ENCODE peak calls at places on chromosomes 13 and 19, in six cellular contexts. Y is activated T-cell treated with anti-CD3 and anti-CD28 coated beads for 1 hour; E is omental fat pad; T is ureter; V is anterior cingulate cortex; X is activated CD4-positive, CD25-positive, alpha-beta regulatory T cell. G is an unnamed sample.

GRCh38 chr19:18289471-18290066 is 8.1 kb upstream of the JUND start:
- DNase-seq in E (no peak), V (no peak), T (no peak), X (no peak), Y (no peak), G (no peak)

GRCh38 chr13:28012383-28012782 is 23.9 kb upstream of the URAD start:
- DNase-seq in X (no peak), Y (no peak), T (no peak), E (no peak), V (no peak), G (no peak)

GRCh38 chr13:46341112-46341711 is 45.8 kb downstream of the RUBCNL start:
- DNase-seq in X (no peak), Y (no peak), T (no peak), E (no peak), V (no peak), G (no peak)

GRCh38 chr19:19911150-19911549 is 10.4 kb downstream of the ZNF93 start:
- DNase-seq in X (no peak), Y (no peak), E (no peak), T (no peak), V (no peak), G (no peak)

GRCh38 chr13:91369432-91369831 is 21.9 kb downstream of the MIR17HG start:
- DNase-seq in X (no peak), Y (no peak), T (no peak), E (no peak), V (no peak), G (no peak)

GRCh38 chr19:27795369-27795768 is 1417.6 kb downstream of the UQCRFS1 start:
- DNase-seq in V (no peak), Y (no peak), E (no peak), X (no peak), T (no peak), G (no peak)

GRCh38 chr13:73168226-73168992 is 109.6 kb downstream of the KLF5 start:
- DNase-seq in T (no peak), Y (no peak), X (no peak), V (no peak), E (no peak), G (no peak)

GRCh38 chr19:36103842-36104552 is 6.9 kb upstream of the OVOL3 start:
- DNase-seq in T (no peak), V (no peak), X (no peak), Y (no peak), E (no peak), G (no peak)

GRCh38 chr13:44304433-44304725 is 69.2 kb upstream of the SERP2 start:
- DNase-seq in T (no peak), X (no peak), V (no peak), Y (no peak), E (no peak), G (no peak)

GRCh38 chr13:79723462-79724116 is 242.6 kb downstream of the NDFIP2 start:
- DNase-seq in V (peak), E (no peak), X (no peak), T (no peak), Y (no peak), G (no peak)

GRCh38 chr13:109592776-109593175 is 193.6 kb downstream of the IRS2 start:
- DNase-seq in Y (no peak), X (no peak), V (no peak), T (no peak), E (no peak), G (no peak)

GRCh38 chr19:42634409-42635232 is 39.9 kb upstream of the CEACAM8 start:
- DNase-seq in X (no peak), V (no peak), T (no peak), E (no peak), Y (no peak), G (no peak)

GRCh38 chr13:41401371-41401770 is 56.0 kb upstream of the RGCC start:
- DNase-seq in E (no peak), T (no peak), Y (no peak), V (no peak), X (no peak), G (no peak)

GRCh38 chr13:71879129-71879535 is 12.1 kb upstream of the DACH1 start:
- DNase-seq in V (no peak), E (no peak), X (no peak), T (no peak), Y (no peak), G (peak)

GRCh38 chr13:101709952-101710351 is 257.5 kb downstream of the ITGBL1 start:
- DNase-seq in T (no peak), X (no peak), V (no peak), Y (no peak), E (no peak), G (no peak)

GRCh38 chr19:5642204-5642603 is 19.3 kb downstream of the SAFB start:
- DNase-seq in Y (no peak), V (no peak), X (no peak), T (no peak), E (no peak), G (no peak)

GRCh38 chr19:11295665-11296245 is at the start of gene TSPAN16:
- DNase-seq in Y (no peak), X (no peak), V (no peak), T (no peak), E (no peak), G (no peak)

GRCh38 chr13:94712812-94713555 is 639 bp upstream of the SOX21 start:
- DNase-seq in T (no peak), Y (no peak), E (no peak), X (no peak), V (peak), G (peak)

GRCh38 chr19:13883665-13884064 is 6.7 kb downstream of the NANOS3 start:
- DNase-seq in X (no peak), T (no peak), V (no peak), Y (no peak), E (no peak), G (no peak)

GRCh38 chr19:33040994-33041827 is 23.5 kb downstream of the RHPN2 start:
- DNase-seq in E (no peak), X (no peak), Y (no peak), T (peak), V (peak), G (no peak)

GRCh38 chr13:91157273-91158014 is 190.0 kb upstream of the MIR17HG start:
- DNase-seq in E (no peak), Y (no peak), T (no peak), V (no peak), X (no peak), G (no peak)

GRCh38 chr13:40101708-40102359 is 446.4 kb downstream of the COG6 start:
- DNase-seq in T (no peak), V (no peak), Y (no peak), E (no peak), X (no peak), G (no peak)

GRCh38 chr19:4657835-4658234 is 12.3 kb downstream of the MYDGF start:
- DNase-seq in X (no peak), Y (no peak), T (no peak), E (no peak), V (no peak), G (no peak)

GRCh38 chr19:41362143-41362847 is 1.7 kb downstream of the B9D2 start:
- DNase-seq in E (no peak), T (no peak), V (no peak), Y (no peak), X (no peak), G (no peak)

GRCh38 chr19:31249217-31249616 is 100.0 kb downstream of the TSHZ3 start:
- DNase-seq in T (no peak), X (no peak), V (no peak), Y (no peak), E (no peak), G (no peak)

GRCh38 chr19:43362179-43362578 is 8.7 kb downstream of the CD177 start:
- DNase-seq in V (no peak), T (no peak), Y (no peak), E (no peak), X (no peak), G (no peak)

GRCh38 chr19:32977269-32977668 is 5.2 kb downstream of the FAAP24 start:
- DNase-seq in E (no peak), V (no peak), X (no peak), Y (no peak), T (no peak), G (peak)

GRCh38 chr19:4636151-4636717 is 3.1 kb upstream of the TNFAIP8L1 start:
- DNase-seq in X (peak), T (peak), E (peak), V (peak), Y (peak), G (peak)

GRCh38 chr13:92994056-92994455 is 232.6 kb upstream of the GPC6 start:
- DNase-seq in Y (no peak), X (no peak), T (no peak), V (no peak), E (no peak), G (no peak)

GRCh38 chr13:30319703-30320102 is 12.4 kb upstream of the KATNAL1 start:
- DNase-seq in Y (no peak), T (no peak), E (no peak), X (no peak), V (no peak), G (no peak)

GRCh38 chr13:46831588-46832194 is 34.7 kb upstream of the ESD start:
- DNase-seq in E (peak), T (no peak), Y (no peak), X (no peak), V (no peak), G (peak)

GRCh38 chr13:19665427-19665859 is 32.0 kb downstream of the MPHOSPH8 start:
- DNase-seq in Y (no peak), V (peak), T (no peak), E (no peak), X (no peak), G (no peak)

GRCh38 chr13:78700121-78700910 is 41.4 kb upstream of the OBI1 start:
- DNase-seq in Y (no peak), E (no peak), V (no peak), X (no peak), T (no peak), G (no peak)

GRCh38 chr19:35160629-35161433 is 6.3 kb downstream of the FXYD5 start:
- DNase-seq in Y (no peak), X (no peak), V (no peak), E (no peak), T (no peak), G (no peak)

GRCh38 chr13:40987606-40988280 is 31.4 kb downstream of the ELF1 start:
- DNase-seq in X (no peak), E (no peak), Y (no peak), T (no peak), V (no peak), G (no peak)

GRCh38 chr19:46741447-46741846 is 4.4 kb upstream of the FKRP start:
- DNase-seq in Y (no peak), E (no peak), X (no peak), V (no peak), T (no peak), G (no peak)

GRCh38 chr13:109657395-109657794 is 129.0 kb downstream of the IRS2 start:
- DNase-seq in Y (no peak), X (no peak), T (no peak), V (no peak), E (no peak), G (no peak)

G was measured in prostate gland.